ENCODE peak calls at places on chromosome 12, in five cellular contexts. K is mesenchymal stem cell, C is neuronal stem cell, Y is H1, F is trophoblast cell. O is an unnamed sample. For H3K9me3, the result is how much of the 10 kb centered on the place peaks cover.

GRCh38 chr12:47078733-47079364 is 572 bp upstream of the PCED1B start:
- DNase-seq in K (peak), C (no peak), Y (no peak), F (no peak), O (no peak)

GRCh38 chr12:15116073-15116472 is 105.1 kb downstream of the RERG start:
- DNase-seq in K (no peak), C (peak), Y (no peak), F (no peak), O (no peak)

GRCh38 chr12:62698701-62699101 is 232.1 kb downstream of the MON2 start:
- DNase-seq in K (no peak), C (no peak), Y (no peak), F (no peak), O (no peak)

GRCh38 chr12:65826513-65827171 is 2.4 kb downstream of the HMGA2 start:
- DNase-seq in K (peak), C (no peak), Y (no peak), F (no peak), O (no peak)

GRCh38 chr12:104454997-104455396 is 1.8 kb upstream of the CHST11 start:
- DNase-seq in K (peak), C (no peak), Y (no peak), F (peak), O (no peak)

GRCh38 chr12:23083267-23083666 is 458.3 kb downstream of the ETNK1 start:
- DNase-seq in K (peak), C (no peak), Y (no peak), F (no peak), O (no peak)

GRCh38 chr12:34347367-34347766 is 325.1 kb downstream of the ALG10 start:
- DNase-seq in K (no peak), C (no peak), Y (no peak), F (no peak), O (no peak)

GRCh38 chr12:22588817-22589216 is 36.2 kb upstream of the ETNK1 start:
- DNase-seq in K (no peak), C (no peak), Y (no peak), F (no peak), O (no peak)

GRCh38 chr12:123083661-123084571 is 67.0 kb downstream of the PITPNM2 start:
- DNase-seq in K (no peak), C (no peak), Y (no peak), F (no peak), O (no peak)

GRCh38 chr12:32305163-32305562 is 94.2 kb upstream of the FGD4 start:
- DNase-seq in K (no peak), C (no peak), Y (no peak), F (no peak), O (no peak)

GRCh38 chr12:69492739-69493138 is 22.6 kb downstream of the FRS2 start:
- DNase-seq in K (no peak), C (no peak), Y (no peak), F (no peak), O (no peak)

GRCh38 chr12:9646794-9647622 is 22.5 kb upstream of the CLEC2D start:
- DNase-seq in K (peak), C (peak), Y (no peak), F (no peak), O (no peak)

GRCh38 chr12:107844312-107844921 is 69.9 kb downstream of the ASCL4 start:
- DNase-seq in K (no peak), C (peak), Y (peak), F (no peak), O (peak)

GRCh38 chr12:39205969-39206368 is 237.0 kb downstream of the KIF21A start:
- DNase-seq in K (no peak), C (no peak), Y (no peak), F (no peak), O (no peak)

GRCh38 chr12:8483081-8483479 is 27.3 kb downstream of the CLEC6A start:
- DNase-seq in K (no peak), C (no peak), Y (no peak), F (no peak), O (no peak)

GRCh38 chr12:62259311-62259992 is 752 bp upstream of the USP15 start:
- DNase-seq in K (no peak), C (no peak), Y (no peak), F (no peak), O (no peak)

GRCh38 chr12:59972941-59973340 is 377.1 kb downstream of the SLC16A7 start:
- DNase-seq in K (peak), C (no peak), Y (no peak), F (no peak), O (no peak)

GRCh38 chr12:84508325-84508861 is 404.2 kb downstream of the SLC6A15 start:
- DNase-seq in K (peak), C (no peak), Y (no peak), F (peak), O (peak)

GRCh38 chr12:57135487-57135886 is 7.2 kb downstream of the LRP1 start:
- DNase-seq in K (peak), C (no peak), Y (no peak), F (peak), O (peak)

GRCh38 chr12:126967152-126967551 is 1299.8 kb upstream of the TMEM132C start:
- DNase-seq in K (no peak), C (no peak), Y (no peak), F (no peak), O (no peak)

GRCh38 chr12:1575799-1576401 is 18.5 kb downstream of the FBXL14 start:
- DNase-seq in K (peak), C (no peak), Y (no peak), F (no peak), O (no peak)
- H2BK12ac ChIP-seq in K (peak), C (no peak), Y (no peak), F (no peak), O (no peak)

DNA sequence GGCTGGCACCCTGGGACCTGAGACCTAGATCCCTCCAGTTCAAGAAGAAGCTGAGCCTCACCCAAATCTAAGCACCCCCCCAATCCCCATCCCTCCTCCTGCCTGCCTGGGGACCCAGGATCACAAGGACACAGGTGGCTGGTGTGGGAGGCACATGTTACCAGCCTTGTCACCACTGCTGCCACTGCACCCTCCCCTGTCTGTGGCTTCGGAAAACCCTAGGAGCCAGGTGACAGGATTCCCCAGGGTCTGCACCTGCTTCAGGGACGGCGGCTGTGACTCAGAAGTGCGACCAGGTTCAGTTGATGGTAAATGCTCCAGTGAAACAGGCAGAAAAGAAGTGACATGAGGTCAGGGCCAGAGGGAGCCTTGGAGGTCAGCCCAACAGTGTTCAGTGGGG is 62.8 kb upstream of the FAM222A start:
- DNase-seq in K (no peak), C (no peak), Y (no peak), F (no peak), O (no peak)
- H3K9me3 ChIP-seq in K (under half), C (under half), Y (under half), F (under half), O (under half)

GRCh38 chr12:7190268-7191055 is 976 bp downstream of the PEX5 start:
- DNase-seq in K (peak), C (no peak), Y (peak), F (no peak), O (peak)

GRCh38 chr12:7189398-7190267 is at the start of gene PEX5:
- DNase-seq in K (peak), C (peak), Y (peak), F (peak), O (peak)

DNA sequence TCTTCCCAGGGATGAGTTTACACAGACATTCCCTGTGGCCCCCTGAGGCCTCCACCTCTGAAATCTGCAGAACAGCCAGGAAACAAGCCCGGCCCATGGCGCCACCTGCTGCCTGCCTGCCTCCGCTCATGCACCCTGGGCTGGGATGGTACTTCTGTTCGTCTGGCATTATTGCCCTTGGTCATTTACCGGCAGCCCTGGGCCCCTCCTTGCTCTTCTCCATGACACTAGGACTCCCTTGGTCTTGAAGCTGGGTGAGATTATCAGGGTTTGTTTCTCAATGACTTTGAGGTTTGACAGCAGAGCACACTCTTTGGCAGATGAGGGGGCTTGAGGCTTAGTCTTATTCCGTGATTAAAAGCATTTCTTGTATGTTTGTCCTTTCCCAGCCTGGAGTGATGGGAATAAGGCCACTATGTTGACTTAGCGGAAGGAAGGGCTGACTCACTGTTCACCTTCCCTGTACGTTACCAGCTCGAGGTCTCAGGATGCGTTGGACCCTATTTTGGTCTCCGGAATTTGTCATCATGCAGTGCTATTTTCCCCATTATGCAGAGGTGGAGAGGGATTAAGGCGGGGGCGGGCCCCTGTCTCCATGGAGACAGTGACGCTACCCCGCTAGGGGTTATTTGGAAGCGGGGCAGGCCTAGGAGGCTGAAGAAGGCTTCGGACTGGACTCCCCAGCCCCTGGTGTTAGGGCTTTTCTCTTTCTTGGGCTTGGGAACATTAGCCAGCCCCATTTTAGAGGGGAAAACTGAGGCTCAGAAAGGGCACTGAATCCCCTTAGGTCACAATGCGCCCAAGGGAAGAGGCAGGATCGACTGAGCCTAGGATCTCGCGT is 709 bp upstream of the PEX5 start:
- DNase-seq in K (peak), C (peak), Y (peak), F (peak), O (peak)
- H4K8ac ChIP-seq in K (peak), C (no peak), Y (no peak), F (peak), O (no peak)

GRCh38 chr12:76247026-76247688 is 101.1 kb downstream of the BBS10 start:
- DNase-seq in K (no peak), C (no peak), Y (no peak), F (no peak), O (no peak)

GRCh38 chr12:76247992-76248391 is 100.2 kb downstream of the BBS10 start:
- DNase-seq in K (no peak), C (no peak), Y (no peak), F (no peak), O (no peak)

GRCh38 chr12:76244298-76244697 is 103.9 kb downstream of the BBS10 start:
- DNase-seq in K (no peak), C (no peak), Y (no peak), F (no peak), O (no peak)

GRCh38 chr12:76249501-76249900 is 98.7 kb downstream of the BBS10 start:
- DNase-seq in K (peak), C (no peak), Y (no peak), F (no peak), O (no peak)

GRCh38 chr12:76246611-76247010 is 101.6 kb downstream of the BBS10 start:
- DNase-seq in K (no peak), C (no peak), Y (peak), F (no peak), O (no peak)
- H2BK12ac ChIP-seq in K (no peak), C (no peak), Y (no peak), F (no peak), O (no peak)

DNA sequence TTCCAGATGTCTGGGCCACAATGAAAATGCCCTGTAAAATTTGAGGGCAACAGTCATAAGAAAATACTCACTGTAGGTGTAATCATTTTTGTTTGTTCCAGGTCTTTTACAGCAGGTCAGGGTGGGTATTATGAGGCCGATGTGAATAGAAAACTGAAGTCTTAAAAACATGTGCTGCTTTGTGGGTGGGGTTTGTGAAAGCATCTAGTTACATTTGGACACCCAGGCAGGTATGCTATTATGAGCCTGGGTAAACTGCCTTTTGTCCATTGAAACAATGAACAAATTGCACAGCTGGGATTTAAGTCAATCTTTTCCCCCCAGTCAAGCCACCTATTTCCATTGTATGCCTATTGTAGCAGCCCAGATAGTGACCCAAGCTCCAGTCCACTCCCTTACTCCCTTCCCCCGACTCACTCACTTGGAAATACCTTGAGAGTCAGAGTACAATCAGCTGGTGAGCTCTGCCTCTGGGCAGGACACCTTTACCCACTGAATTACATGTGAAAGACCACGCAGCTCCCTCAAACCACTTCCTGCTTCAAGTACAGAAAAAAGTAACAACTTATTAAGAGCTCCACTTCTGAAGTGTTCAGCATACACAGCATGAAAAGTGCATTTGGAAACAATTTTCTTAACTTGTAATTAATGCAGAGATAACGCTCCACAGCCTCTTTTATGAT is 1.8 kb downstream of the IGF1 start:
- DNase-seq in K (no peak), C (peak), Y (no peak), F (no peak), O (peak)
- H3K9me3 ChIP-seq in K (under half), C (under half), Y (under half), F (under half), O (under half)

GRCh38 chr12:63922446-63922845 is 77.9 kb downstream of the SRGAP1 start:
- DNase-seq in K (peak), C (no peak), Y (no peak), F (peak), O (no peak)
- H4K8ac ChIP-seq in K (no peak), C (no peak), Y (no peak), F (no peak), O (no peak)

GRCh38 chr12:112962561-112962960 is 15.8 kb upstream of the OAS2 start:
- DNase-seq in K (no peak), C (no peak), Y (no peak), F (no peak), O (no peak)

GRCh38 chr12:112964067-112964670 is 14.2 kb upstream of the OAS2 start:
- DNase-seq in K (no peak), C (no peak), Y (no peak), F (no peak), O (no peak)

GRCh38 chr12:112961536-112961935 is 16.8 kb upstream of the OAS2 start:
- DNase-seq in K (no peak), C (no peak), Y (no peak), F (no peak), O (no peak)

GRCh38 chr12:112964915-112965314 is 13.4 kb upstream of the OAS2 start:
- DNase-seq in K (no peak), C (no peak), Y (no peak), F (no peak), O (no peak)

GRCh38 chr12:112963227-112963861 is 15.0 kb upstream of the OAS2 start:
- DNase-seq in K (no peak), C (no peak), Y (no peak), F (no peak), O (no peak)
- H2BK12ac ChIP-seq in K (no peak), C (no peak), Y (no peak), F (no peak), O (no peak)

GRCh38 chr12:11147420-11147819 is 13.0 kb upstream of the TAS2R30 start:
- DNase-seq in K (no peak), C (no peak), Y (no peak), F (no peak), O (no peak)

GRCh38 chr12:11150832-11151231 is 16.4 kb upstream of the TAS2R30 start:
- DNase-seq in K (no peak), C (no peak), Y (no peak), F (no peak), O (no peak)

GRCh38 chr12:11154400-11154925 is 16.5 kb upstream of the SMIM10L1 start:
- DNase-seq in K (no peak), C (no peak), Y (no peak), F (peak), O (no peak)

GRCh38 chr12:11152725-11153124 is 18.3 kb upstream of the SMIM10L1 start:
- DNase-seq in K (no peak), C (no peak), Y (no peak), F (no peak), O (no peak)
- H3K9me3 ChIP-seq in K (under half), C (under half), Y (under half), F (under half), O (under half)